ENCODE peak calls at places on chromosomes 7 and 10, in four cellular contexts. W is left ventricle myocardium inferior, V is upper lobe of right lung, X is uterus. P is an unnamed sample.
A peak's percentile ranks its signal among the peaks of the same experiment; 100 is the strongest.

GRCh38 chr7:74579800-74580685 is 77.5 kb upstream of the GTF2I start:
- DNase-seq in W (no peak), X (no peak), V (peak; percentile 83), P (no peak)

GRCh38 chr10:33913194-33913593 is 578.7 kb upstream of the NRP1 start:
- DNase-seq in X (no peak), V (no peak), W (no peak), P (no peak)

GRCh38 chr10:33871557-33871956 is 537.1 kb upstream of the NRP1 start:
- DNase-seq in X (no peak), W (no peak), V (no peak), P (no peak)

GRCh38 chr7:69373171-69374035 is 224.9 kb upstream of the AUTS2 start:
- DNase-seq in X (peak; percentile 32), V (no peak), W (no peak), P (no peak)

GRCh38 chr7:101421123-101421522 is 58.4 kb downstream of the COL26A1 start:
- DNase-seq in V (no peak), X (no peak), W (no peak), P (no peak)

GRCh38 chr10:122557516-122557915 is 3.0 kb upstream of the DMBT1 start:
- DNase-seq in V (peak; percentile 75), W (no peak), X (no peak), P (no peak)

GRCh38 chr10:93294004-93294403 is 188.1 kb downstream of the MYOF start:
- DNase-seq in W (no peak), X (no peak), V (no peak), P (no peak)

GRCh38 chr10:85642082-85642420 is 724.5 kb downstream of the GRID1 start:
- DNase-seq in V (no peak), W (no peak), X (no peak), P (no peak)

GRCh38 chr7:128735433-128735832 is 3.7 kb upstream of the CALU start:
- DNase-seq in V (no peak), W (no peak), X (no peak), P (no peak)

GRCh38 chr7:1535695-1536094 is 5.2 kb downstream of the MAFK start:
- DNase-seq in W (no peak), V (no peak), X (no peak), P (no peak)

GRCh38 chr10:60978287-60979115 is 34.5 kb upstream of the RHOBTB1 start:
- DNase-seq in V (no peak), W (no peak), X (no peak), P (no peak)

GRCh38 chr7:4774804-4775280 is 581 bp upstream of the AP5Z1 start:
- DNase-seq in V (no peak), W (no peak), X (no peak), P (peak; percentile 45)

GRCh38 chr7:158047386-158048059 is 540.1 kb downstream of the PTPRN2 start:
- DNase-seq in W (no peak), X (no peak), V (peak; percentile 51), P (no peak)

GRCh38 chr7:108613147-108613948 is 43.7 kb downstream of the DNAJB9 start:
- DNase-seq in X (no peak), V (no peak), W (no peak), P (no peak)

GRCh38 chr7:30348083-30348560 is 63.7 kb downstream of the ZNRF2 start:
- DNase-seq in X (no peak), V (no peak), W (no peak), P (no peak)

GRCh38 chr10:93095225-93095624 is 21.5 kb downstream of the CYP26A1 start:
- DNase-seq in V (no peak), W (no peak), X (no peak), P (no peak)

DNA sequence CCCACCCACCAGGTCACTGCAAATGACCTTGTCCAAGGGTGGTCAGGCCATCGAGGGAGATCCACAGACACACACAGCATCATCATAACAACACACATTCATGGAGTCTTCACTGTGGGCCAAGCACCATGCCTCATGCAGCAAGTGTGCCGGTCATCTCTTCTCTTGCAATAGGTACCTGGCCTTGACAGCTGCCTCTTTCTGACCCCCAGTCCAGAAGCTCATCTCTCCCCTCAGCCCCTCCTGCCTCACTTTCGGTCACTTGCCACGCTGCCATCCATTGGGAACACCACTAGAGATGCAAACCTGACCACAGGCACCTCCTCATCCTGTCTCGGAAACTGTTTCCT is 75.9 kb downstream of the OAT start:
- DNase-seq in W (no peak), X (no peak), V (peak; percentile 32), P (no peak)
- H3K4me1 ChIP-seq in W (peaks cover 4% of the 10 kb centered on the region), X (no peaks in the 10 kb centered on the region), V (peaks cover 14% of the 10 kb centered on the region), P (no peaks in the 10 kb centered on the region)

GRCh38 chr10:1615186-1615954 is 122.0 kb downstream of the ADARB2 start:
- DNase-seq in W (no peak), V (no peak), X (no peak), P (no peak)
- H3K4me3 ChIP-seq in W (no peak overlapping the region), V (no peak overlapping the region), X (no peak overlapping the region), P (no peak overlapping the region)

GRCh38 chr10:14530465-14530864 is 199.7 kb upstream of the FRMD4A start:
- DNase-seq in W (no peak), X (no peak), V (no peak), P (no peak)

GRCh38 chr10:14533295-14533694 is 202.6 kb upstream of the FRMD4A start:
- DNase-seq in W (no peak), V (no peak), X (no peak), P (no peak)

GRCh38 chr10:14534152-14534551 is 203.4 kb upstream of the FRMD4A start:
- DNase-seq in X (no peak), W (no peak), V (no peak), P (no peak)

GRCh38 chr10:14535497-14536199 is 204.9 kb upstream of the FRMD4A start:
- DNase-seq in V (no peak), W (no peak), X (no peak), P (no peak)

DNA sequence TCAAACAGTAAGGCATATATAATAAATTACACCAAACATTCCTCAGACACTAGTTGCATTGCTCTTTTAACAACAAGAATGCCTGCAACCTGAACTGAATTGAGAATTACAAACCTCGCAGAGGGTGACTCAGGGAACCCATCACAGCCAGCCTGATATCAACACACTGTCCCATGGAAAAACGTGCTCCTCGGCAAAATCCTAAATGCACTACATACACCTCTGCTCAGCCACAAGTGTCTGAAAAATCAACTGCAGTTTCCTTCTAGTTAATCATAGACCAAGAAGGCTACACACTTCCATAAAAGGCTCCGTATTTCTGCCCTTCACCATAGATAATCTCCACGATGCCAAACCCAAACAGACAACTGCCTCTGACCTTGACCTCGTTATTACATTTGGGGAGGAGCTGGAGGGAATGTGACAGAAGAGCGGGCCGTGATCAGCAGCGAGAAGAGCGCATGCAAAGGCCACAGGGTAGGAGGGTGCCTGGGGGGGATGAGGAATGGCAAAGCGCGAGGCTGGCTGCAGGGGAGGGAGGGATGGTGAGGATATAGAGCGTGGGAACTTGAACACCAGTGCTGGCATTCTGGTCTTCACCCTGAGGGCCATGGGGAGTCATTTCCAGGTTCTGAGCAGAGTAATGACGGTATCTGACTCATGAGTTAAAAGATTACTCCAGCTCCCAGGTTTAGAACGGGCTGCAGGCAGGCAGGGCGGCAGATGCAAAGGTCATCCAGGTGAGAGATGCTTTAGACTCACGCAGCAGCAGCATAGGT is 201.9 kb upstream of the FRMD4A start:
- DNase-seq in W (no peak), X (no peak), V (no peak), P (no peak)
- H3K4me1 ChIP-seq in W (peaks cover 12% of the 10 kb centered on the region), X (no peaks in the 10 kb centered on the region), V (peaks cover 14% of the 10 kb centered on the region), P (no peaks in the 10 kb centered on the region)

GRCh38 chr7:55983537-55983936 is 19.2 kb downstream of the NIPSNAP2 start:
- DNase-seq in V (no peak), W (no peak), X (no peak), P (no peak)

GRCh38 chr7:55975944-55976633 is 11.7 kb downstream of the NIPSNAP2 start:
- DNase-seq in W (no peak), V (no peak), X (no peak), P (peak; percentile 24)

GRCh38 chr7:55973747-55974250 is 9.4 kb downstream of the NIPSNAP2 start:
- DNase-seq in W (no peak), X (no peak), V (no peak), P (peak; percentile 64)

GRCh38 chr7:55980266-55980665 is 15.9 kb downstream of the NIPSNAP2 start:
- DNase-seq in V (no peak), X (no peak), W (no peak), P (no peak)

GRCh38 chr7:55977831-55978230 is 13.4 kb downstream of the NIPSNAP2 start:
- DNase-seq in X (no peak), W (no peak), V (no peak), P (no peak)
- H3K4me3 ChIP-seq in X (no peak overlapping the region), W (no peak overlapping the region), V (no peak overlapping the region), P (no peak overlapping the region)

DNA sequence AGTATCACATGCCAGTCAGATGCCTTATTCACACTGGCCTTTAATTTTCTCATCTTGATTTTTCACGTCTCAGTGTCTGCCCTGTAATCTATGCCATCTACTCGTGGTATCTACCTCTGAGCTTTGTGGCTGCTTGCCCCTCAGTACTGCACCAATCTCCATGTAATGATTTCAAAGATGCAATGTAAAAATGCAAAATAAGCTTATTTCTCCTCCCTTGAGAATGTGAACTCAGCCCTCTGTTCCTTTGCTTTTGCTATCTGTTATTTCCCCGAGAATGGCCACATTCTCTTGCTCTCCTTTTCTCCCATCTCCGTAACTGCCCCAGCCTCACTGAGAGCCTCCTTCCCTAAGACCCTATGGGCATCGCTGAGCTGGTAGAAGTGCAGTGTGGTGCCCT is 317.5 kb downstream of the SFMBT2 start:
- DNase-seq in W (no peak), V (no peak), X (no peak), P (no peak)
- H3K4me1 ChIP-seq in W (no peaks in the 10 kb centered on the region), V (no peaks in the 10 kb centered on the region), X (no peaks in the 10 kb centered on the region), P (no peaks in the 10 kb centered on the region)

GRCh38 chr7:94571816-94572215 is 62.2 kb downstream of the CASD1 start:
- DNase-seq in X (no peak), W (no peak), V (no peak), P (no peak)

GRCh38 chr7:94565247-94565894 is 55.8 kb downstream of the CASD1 start:
- DNase-seq in X (no peak), W (no peak), V (no peak), P (no peak)

GRCh38 chr7:94561841-94562514 is 52.4 kb downstream of the CASD1 start:
- DNase-seq in V (no peak), X (no peak), W (no peak), P (no peak)

GRCh38 chr7:94562525-94562924 is 52.9 kb downstream of the CASD1 start:
- DNase-seq in X (no peak), V (no peak), W (no peak), P (no peak)

GRCh38 chr7:94567396-94567795 is 57.8 kb downstream of the CASD1 start:
- DNase-seq in X (no peak), V (no peak), W (no peak), P (no peak)
- H3K4me3 ChIP-seq in X (no peak overlapping the region), V (no peak overlapping the region), W (no peak overlapping the region), P (no peak overlapping the region)

DNA sequence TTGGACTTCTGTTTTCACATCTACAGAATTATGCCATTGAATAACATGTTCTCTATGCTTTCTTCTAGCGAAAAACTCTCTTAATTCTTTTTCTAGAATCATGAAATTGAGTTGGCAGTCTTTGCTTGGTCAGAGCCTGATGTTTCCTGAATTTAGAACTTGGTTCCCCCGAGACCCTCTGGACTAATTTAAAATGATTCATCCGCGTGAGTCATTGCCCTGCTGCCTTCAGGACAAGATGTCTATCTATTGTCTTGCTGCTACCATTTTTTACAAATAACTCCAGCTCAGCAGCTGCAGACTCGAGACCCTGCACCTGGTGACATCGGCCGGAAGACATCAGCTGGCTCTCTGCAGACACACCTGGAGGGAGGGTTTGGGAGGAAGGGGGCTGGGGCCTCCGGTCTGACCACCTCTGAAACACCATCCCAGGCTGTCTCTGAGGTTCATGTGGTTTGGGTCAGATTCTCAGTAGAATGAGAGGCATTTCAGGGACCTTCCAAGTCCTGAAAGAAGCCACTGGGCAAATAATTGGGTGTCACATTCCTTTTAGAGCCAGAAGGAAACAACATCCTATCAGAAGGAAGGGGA is 20.9 kb upstream of the KLF6 start:
- DNase-seq in X (peak; percentile 52), V (no peak), W (peak; percentile 34), P (peak; percentile 66)
- H3K4me1 ChIP-seq in X (peaks cover 3% of the 10 kb centered on the region), V (peaks cover 64% of the 10 kb centered on the region), W (peaks cover 98% of the 10 kb centered on the region), P (peaks cover 72% of the 10 kb centered on the region)